ENCODE peak calls at places on chromosomes 12 and 14, in nine cellular contexts. One of them, this sample, is unnamed.

GRCh38 chr12:116707751-116708150 is 30.1 kb downstream of the SPRING1 start:
- DNase-seq in kidney: no peak
- DNase-seq in WTC11: no peak
- DNase-seq in choroid plexus epithelial cell: no peak
- DNase-seq in transverse colon: no peak
- DNase-seq in epithelial cell of esophagus: no peak
- DNase-seq in endothelial cell: no peak
- DNase-seq in neural progenitor cell: no peak
- DNase-seq in ascending aorta: no peak
- DNase-seq in this sample: no peak

GRCh38 chr12:15633201-15633600 is 156.0 kb downstream of the EPS8 start:
- DNase-seq in choroid plexus epithelial cell: peak; percentile 62
- DNase-seq in neural progenitor cell: no peak
- DNase-seq in ascending aorta: no peak
- DNase-seq in kidney: no peak
- DNase-seq in WTC11: no peak
- DNase-seq in transverse colon: no peak
- DNase-seq in epithelial cell of esophagus: peak; percentile 41
- DNase-seq in endothelial cell: no peak
- DNase-seq in this sample: no peak

GRCh38 chr12:24246921-24247320 is 297.5 kb upstream of the SOX5 start:
- DNase-seq in epithelial cell of esophagus: no peak
- DNase-seq in transverse colon: no peak
- DNase-seq in choroid plexus epithelial cell: no peak
- DNase-seq in WTC11: no peak
- DNase-seq in ascending aorta: no peak
- DNase-seq in endothelial cell: no peak
- DNase-seq in neural progenitor cell: no peak
- DNase-seq in kidney: no peak
- DNase-seq in this sample: no peak

GRCh38 chr14:56794088-56794556 is 16.2 kb downstream of the OTX2 start:
- DNase-seq in neural progenitor cell: peak; percentile 55
- DNase-seq in WTC11: peak; percentile 61
- DNase-seq in choroid plexus epithelial cell: no peak
- DNase-seq in kidney: peak; percentile 67
- DNase-seq in ascending aorta: no peak
- DNase-seq in transverse colon: no peak
- DNase-seq in endothelial cell: peak; percentile 13
- DNase-seq in epithelial cell of esophagus: no peak
- DNase-seq in this sample: no peak

GRCh38 chr14:79418649-79419415 is 792.5 kb downstream of the DIO2 start:
- DNase-seq in transverse colon: no peak
- DNase-seq in epithelial cell of esophagus: no peak
- DNase-seq in WTC11: no peak
- DNase-seq in endothelial cell: no peak
- DNase-seq in kidney: no peak
- DNase-seq in neural progenitor cell: no peak
- DNase-seq in choroid plexus epithelial cell: no peak
- DNase-seq in ascending aorta: no peak
- DNase-seq in this sample: no peak

GRCh38 chr14:75254901-75255300 is 23.7 kb upstream of the FOS start:
- DNase-seq in ascending aorta: no peak
- DNase-seq in epithelial cell of esophagus: peak; percentile 84
- DNase-seq in endothelial cell: no peak
- DNase-seq in WTC11: no peak
- DNase-seq in kidney: no peak
- DNase-seq in choroid plexus epithelial cell: no peak
- DNase-seq in transverse colon: peak; percentile 59
- DNase-seq in neural progenitor cell: peak; percentile 11
- DNase-seq in this sample: no peak

GRCh38 chr14:81137316-81137715 is 83.4 kb downstream of the GTF2A1 start:
- DNase-seq in ascending aorta: no peak
- DNase-seq in transverse colon: no peak
- DNase-seq in neural progenitor cell: no peak
- DNase-seq in epithelial cell of esophagus: peak; percentile 88
- DNase-seq in choroid plexus epithelial cell: peak; percentile 4
- DNase-seq in kidney: no peak
- DNase-seq in endothelial cell: no peak
- DNase-seq in WTC11: no peak
- DNase-seq in this sample: no peak

GRCh38 chr14:36942522-36943245 is 229.7 kb downstream of the SLC25A21 start:
- DNase-seq in endothelial cell: no peak
- DNase-seq in ascending aorta: no peak
- DNase-seq in choroid plexus epithelial cell: peak; percentile 55
- DNase-seq in WTC11: no peak
- DNase-seq in epithelial cell of esophagus: peak; percentile 88
- DNase-seq in neural progenitor cell: no peak
- DNase-seq in transverse colon: no peak
- DNase-seq in kidney: no peak
- DNase-seq in this sample: no peak

GRCh38 chr14:57761800-57762199 is 104.1 kb downstream of the SLC35F4 start:
- DNase-seq in endothelial cell: no peak
- DNase-seq in epithelial cell of esophagus: no peak
- DNase-seq in kidney: no peak
- DNase-seq in ascending aorta: no peak
- DNase-seq in WTC11: no peak
- DNase-seq in neural progenitor cell: peak; percentile 15
- DNase-seq in choroid plexus epithelial cell: no peak
- DNase-seq in transverse colon: no peak
- DNase-seq in this sample: no peak

GRCh38 chr12:105805730-105806390 is 332.9 kb downstream of the NUAK1 start:
- DNase-seq in endothelial cell: no peak
- DNase-seq in kidney: no peak
- DNase-seq in neural progenitor cell: no peak
- DNase-seq in choroid plexus epithelial cell: no peak
- DNase-seq in transverse colon: no peak
- DNase-seq in ascending aorta: no peak
- DNase-seq in epithelial cell of esophagus: peak; percentile 72
- DNase-seq in WTC11: no peak
- DNase-seq in this sample: no peak

GRCh38 chr14:96662116-96662901 is 134.9 kb upstream of the VRK1 start:
- DNase-seq in neural progenitor cell: no peak
- DNase-seq in epithelial cell of esophagus: peak; percentile 34
- DNase-seq in choroid plexus epithelial cell: no peak
- DNase-seq in ascending aorta: no peak
- DNase-seq in transverse colon: no peak
- DNase-seq in WTC11: no peak
- DNase-seq in endothelial cell: no peak
- DNase-seq in kidney: no peak
- DNase-seq in this sample: no peak

GRCh38 chr14:67359319-67359774 is 257 bp downstream of the ATP6V1D start:
- DNase-seq in endothelial cell: peak; percentile 39
- DNase-seq in transverse colon: peak; percentile 24
- DNase-seq in neural progenitor cell: peak; percentile 62
- DNase-seq in choroid plexus epithelial cell: peak; percentile 57
- DNase-seq in epithelial cell of esophagus: peak; percentile 71
- DNase-seq in WTC11: peak; percentile 30
- DNase-seq in kidney: no peak
- DNase-seq in ascending aorta: no peak
- DNase-seq in this sample: no peak

GRCh38 chr12:98446716-98447115 is 68.7 kb upstream of the TMPO start:
- DNase-seq in kidney: no peak
- DNase-seq in ascending aorta: no peak
- DNase-seq in transverse colon: no peak
- DNase-seq in WTC11: no peak
- DNase-seq in neural progenitor cell: no peak
- DNase-seq in endothelial cell: no peak
- DNase-seq in choroid plexus epithelial cell: peak; percentile 70
- DNase-seq in epithelial cell of esophagus: peak; percentile 82
- DNase-seq in this sample: no peak

GRCh38 chr14:51442513-51443175 is 202.6 kb downstream of the TMX1 start:
- DNase-seq in epithelial cell of esophagus: peak; percentile 98
- DNase-seq in choroid plexus epithelial cell: peak; percentile 98
- DNase-seq in ascending aorta: no peak
- DNase-seq in WTC11: no peak
- DNase-seq in endothelial cell: no peak
- DNase-seq in transverse colon: no peak
- DNase-seq in neural progenitor cell: no peak
- DNase-seq in kidney: no peak
- DNase-seq in this sample: no peak

GRCh38 chr14:34040765-34041164 is 89.9 kb upstream of the EGLN3 start:
- DNase-seq in ascending aorta: no peak
- DNase-seq in WTC11: no peak
- DNase-seq in epithelial cell of esophagus: no peak
- DNase-seq in endothelial cell: no peak
- DNase-seq in neural progenitor cell: no peak
- DNase-seq in transverse colon: no peak
- DNase-seq in kidney: no peak
- DNase-seq in choroid plexus epithelial cell: no peak
- DNase-seq in this sample: no peak

DNA sequence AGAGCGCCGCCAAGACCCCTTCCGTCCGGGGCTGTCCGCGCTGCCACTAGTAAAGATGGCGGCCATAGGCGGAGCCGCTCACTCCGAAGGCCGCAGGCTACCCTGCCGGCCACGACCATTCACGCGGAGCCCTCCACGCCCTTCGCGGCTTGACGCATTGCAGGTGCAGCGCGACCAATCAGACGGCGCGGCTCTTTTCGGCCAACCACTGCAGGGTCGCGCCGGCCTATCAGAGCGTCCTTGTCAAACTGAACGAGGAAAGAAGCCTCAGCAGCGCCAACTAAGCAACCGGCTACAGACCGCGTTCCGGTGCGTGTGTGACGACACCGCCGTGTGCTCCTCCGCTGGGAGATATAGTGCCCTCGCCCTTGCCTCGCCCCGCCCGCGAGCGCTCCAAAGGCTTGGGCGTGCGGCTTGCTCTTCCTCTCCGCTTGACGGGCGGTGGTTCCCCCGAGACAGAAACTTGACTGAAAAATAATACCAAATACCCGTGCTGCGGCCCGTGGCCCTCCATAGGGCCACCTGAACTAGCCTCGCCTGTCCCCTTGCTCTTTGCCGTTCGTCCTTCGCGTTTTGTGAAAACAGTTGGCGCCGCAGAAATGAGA is 13.6 kb upstream of the CALM1 start:
- DNase-seq in WTC11: peak; percentile 99
- DNase-seq in endothelial cell: peak; percentile 99
- DNase-seq in kidney: peak; percentile 100
- DNase-seq in epithelial cell of esophagus: peak; percentile 99
- DNase-seq in ascending aorta: peak; percentile 97
- DNase-seq in transverse colon: peak; percentile 100
- DNase-seq in choroid plexus epithelial cell: peak; percentile 100
- DNase-seq in neural progenitor cell: peak; percentile 100
- DNase-seq in this sample: peak; percentile 94
- TF ChIP-seq CTCF in WTC11: no peak
- TF ChIP-seq CTCF in endothelial cell: no peak
- TF ChIP-seq CTCF in kidney: no peak
- TF ChIP-seq CTCF in epithelial cell of esophagus: no peak
- TF ChIP-seq CTCF in ascending aorta: peak; percentile 9
- TF ChIP-seq CTCF in transverse colon: no peak
- TF ChIP-seq CTCF in choroid plexus epithelial cell: peak; percentile 17
- TF ChIP-seq CTCF in neural progenitor cell: no peak
- TF ChIP-seq CTCF in this sample: peak; percentile 7

DNA sequence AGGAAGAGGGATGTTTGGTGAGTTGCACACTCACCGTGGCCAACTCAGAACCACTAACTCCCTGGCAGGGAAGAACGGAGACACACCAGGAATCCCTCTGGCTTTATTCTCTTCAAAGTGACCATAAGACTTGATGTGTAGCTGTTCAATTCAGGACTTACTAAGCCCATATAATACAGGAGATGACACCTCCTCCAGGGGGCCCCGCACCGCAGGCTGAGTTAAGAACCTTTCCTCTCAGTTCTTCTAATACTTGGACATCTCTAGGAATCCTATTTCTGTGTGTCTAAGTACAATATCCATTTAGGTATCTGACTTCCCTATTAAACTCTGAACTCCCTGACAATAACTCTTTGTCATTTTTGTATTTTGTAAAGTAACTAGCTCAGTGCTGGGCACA is 49.5 kb downstream of the DCAF4 start:
- DNase-seq in WTC11: no peak
- DNase-seq in epithelial cell of esophagus: no peak
- DNase-seq in endothelial cell: no peak
- DNase-seq in choroid plexus epithelial cell: peak; percentile 16
- DNase-seq in kidney: no peak
- DNase-seq in ascending aorta: no peak
- DNase-seq in transverse colon: no peak
- DNase-seq in neural progenitor cell: peak; percentile 18
- DNase-seq in this sample: no peak
- TF ChIP-seq CTCF in WTC11: no peak
- TF ChIP-seq CTCF in epithelial cell of esophagus: no peak
- TF ChIP-seq CTCF in endothelial cell: no peak
- TF ChIP-seq CTCF in choroid plexus epithelial cell: peak; percentile 28
- TF ChIP-seq CTCF in kidney: no peak
- TF ChIP-seq CTCF in ascending aorta: no peak
- TF ChIP-seq CTCF in transverse colon: no peak
- TF ChIP-seq CTCF in neural progenitor cell: peak; percentile 35
- TF ChIP-seq CTCF in this sample: peak; percentile 22

GRCh38 chr12:82358200-82359114 is at the start of the genes CCDC59 and METTL25:
- DNase-seq in WTC11: peak; percentile 96
- DNase-seq in endothelial cell: peak; percentile 99
- DNase-seq in ascending aorta: peak; percentile 90
- DNase-seq in kidney: peak; percentile 99
- DNase-seq in transverse colon: peak; percentile 99
- DNase-seq in neural progenitor cell: peak; percentile 98
- DNase-seq in choroid plexus epithelial cell: peak; percentile 99
- DNase-seq in epithelial cell of esophagus: peak; percentile 99
- DNase-seq in this sample: peak; percentile 91
- TF ChIP-seq CTCF in WTC11: no peak
- TF ChIP-seq CTCF in endothelial cell: peak; percentile 96
- TF ChIP-seq CTCF in ascending aorta: peak; percentile 98
- TF ChIP-seq CTCF in kidney: peak; percentile 71
- TF ChIP-seq CTCF in transverse colon: peak; percentile 100
- TF ChIP-seq CTCF in neural progenitor cell: peak; percentile 99
- TF ChIP-seq CTCF in choroid plexus epithelial cell: peak; percentile 83
- TF ChIP-seq CTCF in epithelial cell of esophagus: peak; percentile 83
- TF ChIP-seq CTCF in this sample: peak; percentile 77

GRCh38 chr12:113478351-113479011 is 6.8 kb upstream of the LHX5 start:
- DNase-seq in choroid plexus epithelial cell: no peak
- DNase-seq in ascending aorta: no peak
- DNase-seq in transverse colon: no peak
- DNase-seq in epithelial cell of esophagus: no peak
- DNase-seq in endothelial cell: no peak
- DNase-seq in neural progenitor cell: peak; percentile 72
- DNase-seq in kidney: no peak
- DNase-seq in WTC11: peak; percentile 51
- DNase-seq in this sample: no peak

GRCh38 chr12:113476093-113476986 is 4.7 kb upstream of the LHX5 start:
- DNase-seq in transverse colon: no peak
- DNase-seq in WTC11: no peak
- DNase-seq in neural progenitor cell: peak; percentile 86
- DNase-seq in kidney: no peak
- DNase-seq in ascending aorta: no peak
- DNase-seq in choroid plexus epithelial cell: no peak
- DNase-seq in endothelial cell: no peak
- DNase-seq in epithelial cell of esophagus: no peak
- DNase-seq in this sample: no peak

GRCh38 chr12:113475451-113476085 is 3.9 kb upstream of the LHX5 start:
- DNase-seq in ascending aorta: no peak
- DNase-seq in neural progenitor cell: peak; percentile 74
- DNase-seq in epithelial cell of esophagus: no peak
- DNase-seq in transverse colon: no peak
- DNase-seq in WTC11: no peak
- DNase-seq in endothelial cell: no peak
- DNase-seq in kidney: peak; percentile 53
- DNase-seq in choroid plexus epithelial cell: no peak
- DNase-seq in this sample: peak; percentile 26

GRCh38 chr12:113477842-113478215 is 6.2 kb upstream of the LHX5 start:
- DNase-seq in ascending aorta: no peak
- DNase-seq in epithelial cell of esophagus: no peak
- DNase-seq in WTC11: no peak
- DNase-seq in choroid plexus epithelial cell: no peak
- DNase-seq in neural progenitor cell: no peak
- DNase-seq in endothelial cell: no peak
- DNase-seq in kidney: no peak
- DNase-seq in transverse colon: no peak
- DNase-seq in this sample: peak; percentile 37

GRCh38 chr12:113477171-113477841 is 5.6 kb upstream of the LHX5 start:
- DNase-seq in WTC11: peak; percentile 72
- DNase-seq in epithelial cell of esophagus: no peak
- DNase-seq in endothelial cell: no peak
- DNase-seq in neural progenitor cell: peak; percentile 69
- DNase-seq in ascending aorta: no peak
- DNase-seq in transverse colon: no peak
- DNase-seq in choroid plexus epithelial cell: no peak
- DNase-seq in kidney: no peak
- DNase-seq in this sample: peak; percentile 34
- TF ChIP-seq CTCF in WTC11: no peak
- TF ChIP-seq CTCF in epithelial cell of esophagus: no peak
- TF ChIP-seq CTCF in endothelial cell: no peak
- TF ChIP-seq CTCF in neural progenitor cell: peak; percentile 11
- TF ChIP-seq CTCF in ascending aorta: no peak
- TF ChIP-seq CTCF in transverse colon: no peak
- TF ChIP-seq CTCF in choroid plexus epithelial cell: no peak
- TF ChIP-seq CTCF in kidney: no peak
- TF ChIP-seq CTCF in this sample: no peak